ENCODE peak calls at places on chromosome 7, in four cellular contexts. D is fibroblast of the aortic adventitia, K is psoas muscle, A is astrocyte of the spinal cord. X is an unnamed sample.

GRCh38 chr7:33982425-33982786 is 77.1 kb downstream of the BMPER start:
- DNase-seq in D (peak; percentile 82), K (no peak), A (peak; percentile 50), X (peak; percentile 63)

GRCh38 chr7:109821156-109821555 is 1251.5 kb downstream of the DNAJB9 start:
- DNase-seq in D (no peak), K (no peak), A (no peak), X (no peak)

GRCh38 chr7:17447728-17448478 is 149.5 kb downstream of the AHR start:
- DNase-seq in D (no peak), K (no peak), A (no peak), X (peak; percentile 5)

GRCh38 chr7:141073173-141073640 is 657 bp upstream of the TMEM178B start:
- DNase-seq in D (peak; percentile 25), K (peak; percentile 48), A (peak; percentile 54), X (no peak)

GRCh38 chr7:21370283-21370982 is 57.5 kb upstream of the SP4 start:
- DNase-seq in D (no peak), K (no peak), A (no peak), X (no peak)

GRCh38 chr7:142477079-142477651 is 219.3 kb upstream of the PRSS58 start:
- DNase-seq in D (peak; percentile 65), K (no peak), A (peak; percentile 78), X (peak; percentile 40)

GRCh38 chr7:2928256-2928612 is 84.1 kb upstream of the GNA12 start:
- DNase-seq in D (no peak), K (no peak), A (no peak), X (no peak)

GRCh38 chr7:159040146-159040545 is 104.5 kb downstream of the VIPR2 start:
- DNase-seq in D (no peak), K (no peak), A (no peak), X (no peak)

GRCh38 chr7:80548790-80549530 is 37.1 kb upstream of the GNAT3 start:
- DNase-seq in D (peak; percentile 25), K (no peak), A (no peak), X (peak; percentile 18)

GRCh38 chr7:36406156-36406555 is 16.5 kb downstream of the ANLN start:
- DNase-seq in D (peak; percentile 33), K (no peak), A (no peak), X (no peak)

GRCh38 chr7:103764887-103765286 is 224.6 kb downstream of the RELN start:
- DNase-seq in D (no peak), K (no peak), A (no peak), X (no peak)

GRCh38 chr7:94748371-94748770 is 92.4 kb upstream of the SGCE start:
- DNase-seq in D (no peak), K (no peak), A (no peak), X (no peak)

GRCh38 chr7:105581066-105581811 is at the start of gene EFCAB10:
- DNase-seq in D (peak; percentile 30), K (peak; percentile 35), A (peak; percentile 60), X (peak; percentile 54)

GRCh38 chr7:45977256-45977655 is 56.2 kb upstream of the IGFBP3 start:
- DNase-seq in D (no peak), K (no peak), A (peak; percentile 13), X (no peak)

GRCh38 chr7:28018851-28019465 is 161.6 kb downstream of the JAZF1 start:
- DNase-seq in D (no peak), K (no peak), A (no peak), X (no peak)

GRCh38 chr7:128176696-128177095 is 64.4 kb upstream of the LEP start:
- DNase-seq in D (peak; percentile 17), K (no peak), A (no peak), X (no peak)

GRCh38 chr7:128738570-128739047 is 550 bp upstream of the CALU start:
- DNase-seq in D (peak; percentile 75), K (no peak), A (no peak), X (no peak)

GRCh38 chr7:22943997-22944396 is 69.9 kb downstream of the HYCC1 start:
- DNase-seq in D (peak; percentile 82), K (no peak), A (peak; percentile 84), X (peak; percentile 65)

GRCh38 chr7:28862876-28863275 is 95.3 kb downstream of the TRIL start:
- DNase-seq in D (no peak), K (no peak), A (peak; percentile 59), X (no peak)

GRCh38 chr7:29622335-29623265 is 59.0 kb downstream of the PRR15 start:
- DNase-seq in D (peak; percentile 96), K (peak; percentile 21), A (peak; percentile 83), X (peak; percentile 94)

GRCh38 chr7:82481499-82482097 is 38.0 kb upstream of the CACNA2D1 start:
- DNase-seq in D (peak; percentile 62), K (no peak), A (peak; percentile 46), X (peak; percentile 8)

GRCh38 chr7:74094224-74095095 is 10.9 kb downstream of the LIMK1 start:
- DNase-seq in D (peak; percentile 85), K (peak; percentile 86), A (peak; percentile 95), X (peak; percentile 92)

GRCh38 chr7:55651057-55651456 is 78.8 kb upstream of the VOPP1 start:
- DNase-seq in D (no peak), K (no peak), A (no peak), X (no peak)

GRCh38 chr7:98452791-98453190 is 51.9 kb upstream of the BAIAP2L1 start:
- DNase-seq in D (no peak), K (no peak), A (no peak), X (no peak)

GRCh38 chr7:101386558-101387199 is 24.0 kb downstream of the COL26A1 start:
- DNase-seq in D (no peak), K (peak; percentile 25), A (no peak), X (no peak)

GRCh38 chr7:96778263-96778662 is 68.6 kb upstream of the SEM1 start:
- DNase-seq in D (no peak), K (no peak), A (no peak), X (no peak)

GRCh38 chr7:124702385-124702784 is 63.2 kb downstream of the GPR37 start:
- DNase-seq in D (peak; percentile 44), K (no peak), A (peak; percentile 42), X (no peak)

GRCh38 chr7:155913719-155914118 is 101.5 kb upstream of the SHH start:
- DNase-seq in D (no peak), K (no peak), A (no peak), X (no peak)

GRCh38 chr7:74294191-74294998 is 5.2 kb downstream of the CLIP2 start:
- DNase-seq in D (peak; percentile 69), K (peak; percentile 41), A (no peak), X (no peak)

GRCh38 chr7:7639847-7640220 is 718 bp upstream of the UMAD1 start:
- DNase-seq in D (peak; percentile 37), K (no peak), A (no peak), X (peak; percentile 2)

GRCh38 chr7:130995252-130996081 is 261.5 kb upstream of the KLF14 start:
- DNase-seq in D (no peak), K (no peak), A (peak; percentile 58), X (no peak)

DNA sequence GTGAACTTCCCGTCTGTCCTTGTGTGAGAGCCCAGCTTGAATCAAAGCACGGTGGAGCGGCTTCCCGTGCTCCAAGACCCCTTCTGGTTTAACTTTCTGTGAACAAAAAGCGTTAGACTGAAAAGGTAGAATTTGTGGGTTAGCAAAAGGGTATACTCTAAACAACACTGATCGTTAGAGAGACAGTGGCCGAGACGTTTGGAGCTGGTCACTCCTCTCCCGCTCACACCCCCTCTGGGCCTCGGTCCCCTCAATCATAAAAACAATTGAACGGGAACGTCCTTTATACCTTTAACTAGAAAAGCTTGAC is 502 bp downstream of the PRKRIP1 start:
- DNase-seq in D (no peak), K (no peak), A (no peak), X (no peak)
- TF ChIP-seq CTCF in D (no peak), K (no peak), A (no peak), X (no peak)

GRCh38 chr7:111855161-111855841 is 293.0 kb upstream of the IMMP2L start:
- DNase-seq in D (peak; percentile 87), K (no peak), A (peak; percentile 76), X (peak; percentile 78)

GRCh38 chr7:111858331-111858730 is 296.0 kb upstream of the IMMP2L start:
- DNase-seq in D (no peak), K (no peak), A (no peak), X (no peak)

GRCh38 chr7:111852081-111852480 is 289.8 kb upstream of the IMMP2L start:
- DNase-seq in D (no peak), K (no peak), A (no peak), X (no peak)

GRCh38 chr7:111855842-111856227 is 293.5 kb upstream of the IMMP2L start:
- DNase-seq in D (peak; percentile 59), K (no peak), A (peak; percentile 39), X (no peak)

GRCh38 chr7:111853231-111853990 is 291.1 kb upstream of the IMMP2L start:
- DNase-seq in D (peak; percentile 22), K (no peak), A (no peak), X (peak; percentile 19)
- TF ChIP-seq CTCF in D (peak; percentile 19), K (no peak), A (peak; percentile 33), X (peak; percentile 69)

GRCh38 chr7:149833495-149834130 is 4.6 kb upstream of the ZNF862 start:
- DNase-seq in D (no peak), K (no peak), A (no peak), X (no peak)

GRCh38 chr7:149830997-149831729 is 7.0 kb upstream of the ZNF862 start:
- DNase-seq in D (no peak), K (no peak), A (no peak), X (no peak)

GRCh38 chr7:149834601-149835000 is 3.6 kb upstream of the ZNF862 start:
- DNase-seq in D (no peak), K (no peak), A (no peak), X (no peak)

GRCh38 chr7:149831730-149832219 is 6.4 kb upstream of the ZNF862 start:
- DNase-seq in D (no peak), K (no peak), A (no peak), X (no peak)

GRCh38 chr7:149832332-149833041 is 5.7 kb upstream of the ZNF862 start:
- DNase-seq in D (no peak), K (no peak), A (no peak), X (no peak)
- TF ChIP-seq CTCF in D (no peak), K (no peak), A (no peak), X (no peak)

GRCh38 chr7:150325110-150325611 is 1.8 kb upstream of the ACTR3C start:
- DNase-seq in D (peak; percentile 13), K (no peak), A (no peak), X (no peak)
- TF ChIP-seq CTCF in D (no peak), K (no peak), A (no peak), X (no peak)

GRCh38 chr7:91942312-91942711 is 1.6 kb downstream of the AKAP9 start:
- DNase-seq in D (no peak), K (no peak), A (no peak), X (no peak)

GRCh38 chr7:91947948-91948347 is 7.3 kb downstream of the AKAP9 start:
- DNase-seq in D (no peak), K (no peak), A (no peak), X (no peak)

GRCh38 chr7:91946549-91946948 is 5.9 kb downstream of the AKAP9 start:
- DNase-seq in D (no peak), K (no peak), A (no peak), X (no peak)

GRCh38 chr7:91949221-91950009 is 8.8 kb downstream of the AKAP9 start:
- DNase-seq in D (peak; percentile 21), K (no peak), A (peak; percentile 48), X (no peak)

DNA sequence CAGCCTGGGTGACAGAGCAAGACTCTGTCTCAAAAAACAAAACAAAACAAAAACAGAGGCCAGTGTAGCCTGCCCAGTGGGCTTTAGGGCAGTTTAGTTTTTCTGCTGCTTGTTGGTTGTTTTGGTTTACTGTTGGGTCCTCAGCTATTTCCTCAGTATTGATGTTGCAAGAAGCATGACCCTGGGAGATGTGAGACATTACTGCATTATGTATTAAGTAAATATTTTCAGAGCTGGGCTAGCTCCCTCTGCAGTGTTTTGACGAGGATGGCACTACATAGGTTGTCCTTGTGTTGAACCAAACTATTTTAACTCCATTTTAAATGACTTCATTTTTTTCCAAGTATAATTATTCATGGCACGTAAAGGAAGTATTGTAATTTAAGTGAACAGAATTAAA is 4.8 kb downstream of the AKAP9 start:
- DNase-seq in D (peak; percentile 54), K (no peak), A (peak; percentile 42), X (peak; percentile 71)
- TF ChIP-seq CTCF in D (peak; percentile 26), K (no peak), A (no peak), X (peak; percentile 48)

X was measured in HFFc6.